ENCODE peak calls at places on chromosomes 11 and 22, in five cellular contexts. One of them, this sample, is unnamed.

GRCh38 chr11:56932572-56933235 is 56.0 kb upstream of the OR5AK2 start:
- DNase-seq in thoracic aorta: no peak
- DNase-seq in A549: peak
- DNase-seq in IMR-90: peak
- DNase-seq in RWPE1: peak
- DNase-seq in this sample: no peak

GRCh38 chr11:127390465-127390864 is 389.9 kb upstream of the KIRREL3 start:
- DNase-seq in A549: no peak
- DNase-seq in RWPE1: no peak
- DNase-seq in thoracic aorta: no peak
- DNase-seq in IMR-90: no peak
- DNase-seq in this sample: no peak

GRCh38 chr11:29268733-29269132 is 748.1 kb downstream of the KCNA4 start:
- DNase-seq in RWPE1: no peak
- DNase-seq in IMR-90: no peak
- DNase-seq in A549: peak
- DNase-seq in thoracic aorta: no peak
- DNase-seq in this sample: peak

GRCh38 chr11:117045196-117045595 is 53.0 kb downstream of the SIK3 start:
- DNase-seq in IMR-90: peak
- DNase-seq in thoracic aorta: no peak
- DNase-seq in RWPE1: no peak
- DNase-seq in A549: no peak
- DNase-seq in this sample: peak

GRCh38 chr22:25930710-25931353 is 188.8 kb downstream of the MYO18B start:
- DNase-seq in thoracic aorta: no peak
- DNase-seq in A549: no peak
- DNase-seq in RWPE1: no peak
- DNase-seq in IMR-90: no peak
- DNase-seq in this sample: no peak

GRCh38 chr11:86174101-86175046 is 70.2 kb upstream of the EED start:
- DNase-seq in RWPE1: peak
- DNase-seq in IMR-90: peak
- DNase-seq in thoracic aorta: peak
- DNase-seq in A549: peak
- DNase-seq in this sample: peak

GRCh38 chr11:126544311-126545056 is 189.0 kb downstream of the ST3GAL4 start:
- DNase-seq in thoracic aorta: no peak
- DNase-seq in RWPE1: no peak
- DNase-seq in A549: no peak
- DNase-seq in IMR-90: peak
- DNase-seq in this sample: peak

GRCh38 chr11:22976146-22976545 is 115.9 kb upstream of the CCDC179 start:
- DNase-seq in A549: peak
- DNase-seq in RWPE1: peak
- DNase-seq in thoracic aorta: no peak
- DNase-seq in IMR-90: peak
- DNase-seq in this sample: no peak

GRCh38 chr11:93225642-93226041 is 27.9 kb upstream of the SLC36A4 start:
- DNase-seq in thoracic aorta: no peak
- DNase-seq in IMR-90: peak
- DNase-seq in A549: peak
- DNase-seq in RWPE1: peak
- DNase-seq in this sample: no peak

GRCh38 chr11:118697346-118697745 is 17.9 kb upstream of the TREH start:
- DNase-seq in thoracic aorta: no peak
- DNase-seq in RWPE1: no peak
- DNase-seq in A549: no peak
- DNase-seq in IMR-90: no peak
- DNase-seq in this sample: no peak

GRCh38 chr22:24985824-24986214 is 33.3 kb downstream of the KIAA1671 start:
- DNase-seq in IMR-90: peak
- DNase-seq in thoracic aorta: no peak
- DNase-seq in A549: no peak
- DNase-seq in RWPE1: peak
- DNase-seq in this sample: peak

GRCh38 chr11:115893701-115894100 is 389.5 kb upstream of the CADM1 start:
- DNase-seq in thoracic aorta: no peak
- DNase-seq in IMR-90: peak
- DNase-seq in A549: no peak
- DNase-seq in RWPE1: no peak
- DNase-seq in this sample: no peak

GRCh38 chr11:372809-373715 is 3.8 kb downstream of the B4GALNT4 start:
- DNase-seq in IMR-90: no peak
- DNase-seq in A549: no peak
- DNase-seq in RWPE1: no peak
- DNase-seq in thoracic aorta: no peak
- DNase-seq in this sample: peak

GRCh38 chr11:93732237-93732892 is 8.9 kb downstream of the TAF1D start:
- DNase-seq in A549: no peak
- DNase-seq in thoracic aorta: no peak
- DNase-seq in RWPE1: no peak
- DNase-seq in IMR-90: no peak
- DNase-seq in this sample: no peak

GRCh38 chr22:27760474-27760873 is 41.1 kb downstream of the MN1 start:
- DNase-seq in A549: no peak
- DNase-seq in thoracic aorta: no peak
- DNase-seq in IMR-90: no peak
- DNase-seq in RWPE1: no peak
- DNase-seq in this sample: no peak

GRCh38 chr11:72308226-72309073 is 64.5 kb upstream of the PHOX2A start:
- DNase-seq in IMR-90: peak
- DNase-seq in RWPE1: peak
- DNase-seq in A549: no peak
- DNase-seq in thoracic aorta: no peak
- DNase-seq in this sample: peak

GRCh38 chr11:47005441-47005840 is 68.9 kb downstream of the CSTPP1 start:
- DNase-seq in thoracic aorta: no peak
- DNase-seq in RWPE1: no peak
- DNase-seq in IMR-90: no peak
- DNase-seq in A549: no peak
- DNase-seq in this sample: no peak

GRCh38 chr11:1868636-1869291 is 15.9 kb downstream of the LSP1 start:
- DNase-seq in A549: no peak
- DNase-seq in IMR-90: no peak
- DNase-seq in thoracic aorta: no peak
- DNase-seq in RWPE1: no peak
- DNase-seq in this sample: no peak

GRCh38 chr11:1870326-1870696 is 17.4 kb downstream of the LSP1 start:
- DNase-seq in thoracic aorta: no peak
- DNase-seq in A549: no peak
- DNase-seq in IMR-90: no peak
- DNase-seq in RWPE1: no peak
- DNase-seq in this sample: no peak

GRCh38 chr11:1870721-1871466 is 18.0 kb downstream of the LSP1 start:
- DNase-seq in IMR-90: no peak
- DNase-seq in A549: no peak
- DNase-seq in thoracic aorta: no peak
- DNase-seq in RWPE1: no peak
- DNase-seq in this sample: no peak

GRCh38 chr11:1868056-1868635 is 15.3 kb downstream of the LSP1 start:
- DNase-seq in IMR-90: no peak
- DNase-seq in A549: no peak
- DNase-seq in thoracic aorta: no peak
- DNase-seq in RWPE1: no peak
- DNase-seq in this sample: no peak

GRCh38 chr11:1869427-1870325 is 16.8 kb downstream of the LSP1 start:
- DNase-seq in IMR-90: no peak
- DNase-seq in RWPE1: no peak
- DNase-seq in thoracic aorta: no peak
- DNase-seq in A549: peak
- DNase-seq in this sample: peak
- TF ChIP-seq CTCF in IMR-90: no peak
- TF ChIP-seq CTCF in RWPE1: no peak
- TF ChIP-seq CTCF in thoracic aorta: no peak
- TF ChIP-seq CTCF in A549: peak
- TF ChIP-seq CTCF in this sample: peak

GRCh38 chr22:17927062-17927461 is 97.3 kb downstream of the MICAL3 start:
- DNase-seq in RWPE1: no peak
- DNase-seq in thoracic aorta: no peak
- DNase-seq in A549: no peak
- DNase-seq in IMR-90: no peak
- DNase-seq in this sample: no peak

GRCh38 chr22:17930455-17931313 is 93.7 kb downstream of the MICAL3 start:
- DNase-seq in RWPE1: no peak
- DNase-seq in IMR-90: no peak
- DNase-seq in thoracic aorta: no peak
- DNase-seq in A549: no peak
- DNase-seq in this sample: peak

GRCh38 chr22:17928391-17928790 is 96.0 kb downstream of the MICAL3 start:
- DNase-seq in RWPE1: no peak
- DNase-seq in thoracic aorta: no peak
- DNase-seq in A549: no peak
- DNase-seq in IMR-90: no peak
- DNase-seq in this sample: peak

GRCh38 chr22:17931400-17931825 is 92.9 kb downstream of the MICAL3 start:
- DNase-seq in A549: no peak
- DNase-seq in IMR-90: no peak
- DNase-seq in thoracic aorta: no peak
- DNase-seq in RWPE1: no peak
- DNase-seq in this sample: peak

DNA sequence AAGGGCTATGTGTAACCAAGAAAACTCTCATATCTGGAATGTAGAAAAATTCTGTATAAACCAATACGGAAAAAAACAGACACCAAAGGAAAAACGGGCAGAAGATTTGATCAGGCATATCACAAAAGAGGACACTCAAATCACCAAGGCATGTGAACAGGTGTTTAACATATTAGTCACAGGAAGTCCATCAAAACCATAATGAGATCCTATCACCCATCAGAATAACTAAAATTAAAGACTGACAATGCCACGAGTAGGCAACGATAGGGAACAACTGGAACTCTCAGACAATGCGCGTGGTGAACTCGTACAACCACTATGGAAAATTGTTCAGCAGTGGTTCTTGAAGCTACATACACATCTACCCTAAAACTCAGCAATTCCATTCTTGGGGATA is 94.5 kb downstream of the MICAL3 start:
- DNase-seq in RWPE1: no peak
- DNase-seq in A549: no peak
- DNase-seq in thoracic aorta: no peak
- DNase-seq in IMR-90: no peak
- DNase-seq in this sample: peak
- H3K27ac ChIP-seq in RWPE1: no peak
- H3K27ac ChIP-seq in A549: no peak
- H3K27ac ChIP-seq in thoracic aorta: no peak
- H3K27ac ChIP-seq in IMR-90: no peak
- H3K27ac ChIP-seq in this sample: no peak

GRCh38 chr22:44347098-44347497 is 34.3 kb upstream of the SHISAL1 start:
- DNase-seq in thoracic aorta: no peak
- DNase-seq in A549: no peak
- DNase-seq in RWPE1: no peak
- DNase-seq in IMR-90: peak
- DNase-seq in this sample: peak

GRCh38 chr22:44351685-44352377 is 39.1 kb upstream of the SHISAL1 start:
- DNase-seq in A549: peak
- DNase-seq in thoracic aorta: no peak
- DNase-seq in RWPE1: peak
- DNase-seq in IMR-90: peak
- DNase-seq in this sample: peak

GRCh38 chr22:44347549-44347948 is 34.8 kb upstream of the SHISAL1 start:
- DNase-seq in thoracic aorta: no peak
- DNase-seq in RWPE1: no peak
- DNase-seq in A549: no peak
- DNase-seq in IMR-90: no peak
- DNase-seq in this sample: peak

GRCh38 chr22:44351037-44351436 is 38.3 kb upstream of the SHISAL1 start:
- DNase-seq in RWPE1: no peak
- DNase-seq in IMR-90: no peak
- DNase-seq in thoracic aorta: no peak
- DNase-seq in A549: no peak
- DNase-seq in this sample: peak

DNA sequence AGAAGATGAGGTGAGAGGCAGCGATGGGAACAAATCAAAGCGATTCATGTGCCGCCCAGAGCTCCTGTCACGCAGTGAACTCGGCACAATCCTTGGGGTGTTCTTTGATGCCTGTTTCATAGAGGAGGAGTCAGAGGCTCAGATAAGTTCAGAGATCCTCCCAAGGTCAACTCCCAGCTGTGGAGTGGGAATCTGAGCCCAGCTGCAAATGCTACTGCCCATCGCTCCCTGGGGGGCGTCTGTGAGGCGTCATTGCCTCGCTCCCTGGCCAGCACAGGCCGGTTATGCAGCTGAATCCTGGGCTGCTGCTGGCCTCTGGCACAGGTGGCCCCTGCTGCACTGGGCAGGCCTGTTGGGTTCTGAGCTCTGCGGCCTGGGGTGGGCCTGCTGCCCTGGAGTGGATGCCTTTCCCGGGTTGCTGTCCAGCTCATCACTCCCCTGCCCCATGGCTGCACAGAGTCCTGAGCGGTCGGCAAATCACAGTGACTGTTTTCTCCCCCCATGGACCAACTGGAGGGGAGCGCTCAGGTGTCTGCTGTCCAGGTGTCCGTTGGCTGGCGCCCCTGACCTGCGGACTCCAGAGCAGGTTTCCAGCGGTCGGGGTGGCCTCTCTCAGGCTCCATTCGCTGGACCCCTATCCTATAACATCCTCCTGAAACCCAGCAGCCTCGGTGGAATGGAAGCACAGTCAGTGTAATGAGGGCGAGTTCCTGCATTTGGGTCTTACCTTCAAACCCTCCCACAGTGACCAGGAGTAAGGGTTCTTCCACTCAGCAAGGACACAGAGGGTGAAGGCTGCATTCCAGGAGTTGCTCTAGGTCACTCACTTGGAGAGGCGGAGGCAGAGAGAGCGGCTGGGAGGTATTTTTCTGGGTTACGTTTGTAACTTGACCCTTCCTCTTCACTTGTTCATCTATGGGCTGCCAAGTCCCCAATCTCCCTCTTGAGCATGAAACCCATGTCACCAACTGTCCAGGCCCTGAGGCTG is 36.5 kb upstream of the SHISAL1 start:
- DNase-seq in IMR-90: peak
- DNase-seq in A549: no peak
- DNase-seq in RWPE1: no peak
- DNase-seq in thoracic aorta: no peak
- DNase-seq in this sample: peak
- TF ChIP-seq CTCF in IMR-90: peak
- TF ChIP-seq CTCF in A549: no peak
- TF ChIP-seq CTCF in RWPE1: no peak
- TF ChIP-seq CTCF in thoracic aorta: no peak
- TF ChIP-seq CTCF in this sample: no peak

GRCh38 chr11:114293201-114293711 is 2.9 kb upstream of the NNMT start:
- DNase-seq in A549: no peak
- DNase-seq in IMR-90: no peak
- DNase-seq in thoracic aorta: no peak
- DNase-seq in RWPE1: no peak
- DNase-seq in this sample: no peak
- H3K27ac ChIP-seq in A549: peak
- H3K27ac ChIP-seq in IMR-90: peak
- H3K27ac ChIP-seq in thoracic aorta: peak
- H3K27ac ChIP-seq in RWPE1: no peak
- H3K27ac ChIP-seq in this sample: peak